ENCODE peak calls at places on chromosomes 3 and 15, in four cellular contexts. One of them, this sample, is unnamed.
A peak's percentile ranks its signal among the peaks of the same experiment; 100 is the strongest.

GRCh38 chr3:52405066-52405465 is 39.8 kb downstream of the SEMA3G start:
- DNase-seq in mammary epithelial cell: no peak
- DNase-seq in A549: no peak
- DNase-seq in heart left ventricle: no peak
- DNase-seq in this sample: no peak

GRCh38 chr3:23999012-23999641 is 54.0 kb downstream of the NR1D2 start:
- DNase-seq in mammary epithelial cell: peak; percentile 33
- DNase-seq in A549: peak; percentile 35
- DNase-seq in heart left ventricle: peak; percentile 58
- DNase-seq in this sample: no peak

GRCh38 chr15:52652286-52652685 is 26.9 kb downstream of the ATOSA start:
- DNase-seq in mammary epithelial cell: no peak
- DNase-seq in A549: no peak
- DNase-seq in heart left ventricle: no peak
- DNase-seq in this sample: no peak

GRCh38 chr3:119841808-119842471 is 60.0 kb downstream of the NR1I2 start:
- DNase-seq in mammary epithelial cell: peak; percentile 9
- DNase-seq in A549: no peak
- DNase-seq in heart left ventricle: no peak
- DNase-seq in this sample: no peak

GRCh38 chr3:150741497-150742140 is 21.4 kb downstream of the SIAH2 start:
- DNase-seq in mammary epithelial cell: no peak
- DNase-seq in A549: no peak
- DNase-seq in heart left ventricle: no peak
- DNase-seq in this sample: no peak

GRCh38 chr3:64215559-64215958 is 9.7 kb downstream of the PRICKLE2 start:
- DNase-seq in mammary epithelial cell: no peak
- DNase-seq in A549: no peak
- DNase-seq in heart left ventricle: no peak
- DNase-seq in this sample: no peak

GRCh38 chr3:51434746-51435323 is 43.8 kb downstream of the RBM15B start:
- DNase-seq in mammary epithelial cell: peak; percentile 43
- DNase-seq in A549: peak; percentile 23
- DNase-seq in heart left ventricle: peak; percentile 16
- DNase-seq in this sample: peak; percentile 21

GRCh38 chr3:129016725-129017530 is 15.8 kb downstream of the EFCC1 start:
- DNase-seq in mammary epithelial cell: no peak
- DNase-seq in A549: no peak
- DNase-seq in heart left ventricle: peak; percentile 71
- DNase-seq in this sample: no peak

GRCh38 chr15:65275728-65276126 is 11.0 kb downstream of the PARP16 start:
- DNase-seq in mammary epithelial cell: no peak
- DNase-seq in A549: peak; percentile 74
- DNase-seq in heart left ventricle: no peak
- DNase-seq in this sample: no peak

GRCh38 chr15:71705151-71705550 is 105.2 kb upstream of the NR2E3 start:
- DNase-seq in mammary epithelial cell: peak; percentile 29
- DNase-seq in A549: no peak
- DNase-seq in heart left ventricle: no peak
- DNase-seq in this sample: peak; percentile 34

GRCh38 chr3:48594431-48595049 is 589 bp downstream of the COL7A1 start:
- DNase-seq in mammary epithelial cell: peak; percentile 34
- DNase-seq in A549: no peak
- DNase-seq in heart left ventricle: no peak
- DNase-seq in this sample: peak; percentile 33

GRCh38 chr3:48591886-48592518 is 3.1 kb downstream of the COL7A1 start:
- DNase-seq in mammary epithelial cell: no peak
- DNase-seq in A549: no peak
- DNase-seq in heart left ventricle: no peak
- DNase-seq in this sample: no peak

GRCh38 chr3:48593337-48593736 is 1.8 kb downstream of the COL7A1 start:
- DNase-seq in mammary epithelial cell: no peak
- DNase-seq in A549: no peak
- DNase-seq in heart left ventricle: no peak
- DNase-seq in this sample: no peak

GRCh38 chr3:48591436-48591835 is 3.7 kb downstream of the COL7A1 start:
- DNase-seq in mammary epithelial cell: no peak
- DNase-seq in A549: no peak
- DNase-seq in heart left ventricle: no peak
- DNase-seq in this sample: no peak

DNA sequence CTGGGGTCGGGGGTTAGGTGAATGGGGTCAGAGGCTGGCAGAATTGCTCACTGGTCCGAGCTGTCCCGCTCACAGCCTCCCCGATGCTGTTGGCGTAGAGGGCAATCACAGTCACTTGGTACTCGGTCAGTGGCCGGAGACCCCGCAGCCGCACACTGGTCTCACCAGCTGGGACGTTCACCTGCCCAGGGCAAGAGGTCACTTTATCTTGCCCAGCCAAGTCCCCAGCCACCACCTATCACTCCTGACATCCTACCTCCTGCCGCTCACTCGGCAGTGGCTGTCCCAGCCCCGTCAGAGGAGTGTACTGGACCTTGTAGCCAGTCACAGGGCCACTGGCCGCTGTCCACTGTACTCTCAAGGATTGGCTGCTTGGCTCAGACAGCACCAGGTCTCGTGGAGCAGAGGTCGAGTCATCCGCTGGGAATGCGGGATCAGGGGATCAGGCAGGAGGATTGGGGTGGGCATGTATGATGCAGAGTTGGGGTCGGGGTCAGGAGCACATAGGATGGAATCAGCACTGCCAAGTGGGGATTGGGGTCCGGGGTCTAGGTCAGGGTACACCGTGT is 2.5 kb downstream of the COL7A1 start:
- DNase-seq in mammary epithelial cell: no peak
- DNase-seq in A549: no peak
- DNase-seq in heart left ventricle: no peak
- DNase-seq in this sample: no peak
- TF ChIP-seq CTCF in mammary epithelial cell: no peak
- TF ChIP-seq CTCF in A549: no peak
- TF ChIP-seq CTCF in heart left ventricle: no peak
- TF ChIP-seq CTCF in this sample: no peak

GRCh38 chr3:72279068-72279598 is 494.2 kb upstream of the PROK2 start:
- DNase-seq in mammary epithelial cell: no peak
- DNase-seq in A549: no peak
- DNase-seq in heart left ventricle: no peak
- DNase-seq in this sample: no peak
- H3K27ac ChIP-seq in mammary epithelial cell: no peak overlapping the region
- H3K27ac ChIP-seq in A549: no peak overlapping the region
- H3K27ac ChIP-seq in heart left ventricle: no peak overlapping the region
- H3K27ac ChIP-seq in this sample: no peak overlapping the region

GRCh38 chr15:92899910-92900711 is at the start of gene CHD2:
- DNase-seq in mammary epithelial cell: peak; percentile 88
- DNase-seq in A549: peak; percentile 87
- DNase-seq in heart left ventricle: peak; percentile 53
- DNase-seq in this sample: peak; percentile 83

GRCh38 chr15:92897620-92898019 is 2.5 kb upstream of the CHD2 start:
- DNase-seq in mammary epithelial cell: no peak
- DNase-seq in A549: no peak
- DNase-seq in heart left ventricle: no peak
- DNase-seq in this sample: no peak

GRCh38 chr15:92900712-92901052 is 558 bp downstream of the CHD2 start:
- DNase-seq in mammary epithelial cell: no peak
- DNase-seq in A549: no peak
- DNase-seq in heart left ventricle: no peak
- DNase-seq in this sample: no peak

GRCh38 chr15:92901053-92901761 is 1.1 kb downstream of the CHD2 start:
- DNase-seq in mammary epithelial cell: peak; percentile 31
- DNase-seq in A549: no peak
- DNase-seq in heart left ventricle: no peak
- DNase-seq in this sample: no peak

GRCh38 chr15:92898988-92899909 is 875 bp upstream of the CHD2 start:
- DNase-seq in mammary epithelial cell: no peak
- DNase-seq in A549: no peak
- DNase-seq in heart left ventricle: no peak
- DNase-seq in this sample: peak; percentile 49
- H3K4me1 ChIP-seq in mammary epithelial cell: no peaks in the 10 kb centered on the region
- H3K4me1 ChIP-seq in A549: peaks cover 28% of the 10 kb centered on the region
- H3K4me1 ChIP-seq in heart left ventricle: peaks cover 50% of the 10 kb centered on the region
- H3K4me1 ChIP-seq in this sample: peaks cover 6% of the 10 kb centered on the region

GRCh38 chr15:85443593-85444328 is 63.4 kb downstream of the AKAP13 start:
- DNase-seq in mammary epithelial cell: peak; percentile 88
- DNase-seq in A549: peak; percentile 49
- DNase-seq in heart left ventricle: no peak
- DNase-seq in this sample: peak; percentile 91
- TF ChIP-seq CTCF in mammary epithelial cell: no peak
- TF ChIP-seq CTCF in A549: no peak
- TF ChIP-seq CTCF in heart left ventricle: no peak
- TF ChIP-seq CTCF in this sample: peak; percentile 67

DNA sequence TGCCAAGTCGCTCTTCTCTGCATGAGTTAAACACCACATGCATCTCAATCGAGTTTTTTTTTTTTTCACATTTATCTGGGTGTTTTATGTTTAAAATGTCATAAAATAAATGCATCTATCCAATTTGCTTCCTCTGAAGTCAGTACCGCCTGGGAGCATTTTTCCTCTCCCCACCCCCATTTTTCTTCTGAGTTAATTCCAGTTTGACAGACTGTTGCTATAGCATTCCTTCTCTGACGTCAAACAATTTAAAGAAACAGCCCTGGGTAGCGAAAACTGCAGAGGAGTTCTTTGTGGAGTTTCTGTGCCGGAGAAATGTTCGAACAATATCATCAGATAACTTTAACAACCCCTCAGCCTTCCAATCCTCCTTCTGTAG is 885 bp upstream of the GNB4 start:
- DNase-seq in mammary epithelial cell: no peak
- DNase-seq in A549: no peak
- DNase-seq in heart left ventricle: peak; percentile 20
- DNase-seq in this sample: no peak
- H3K27ac ChIP-seq in mammary epithelial cell: no peak overlapping the region
- H3K27ac ChIP-seq in A549: peak overlapping the region; percentile 85
- H3K27ac ChIP-seq in heart left ventricle: peak overlapping the region; percentile 96
- H3K27ac ChIP-seq in this sample: peak overlapping the region; percentile 77

GRCh38 chr3:13557926-13558325 is 9.0 kb downstream of the FBLN2 start:
- DNase-seq in mammary epithelial cell: no peak
- DNase-seq in A549: no peak
- DNase-seq in heart left ventricle: no peak
- DNase-seq in this sample: no peak
- H3K4me1 ChIP-seq in mammary epithelial cell: no peaks in the 10 kb centered on the region
- H3K4me1 ChIP-seq in A549: no peaks in the 10 kb centered on the region
- H3K4me1 ChIP-seq in heart left ventricle: peaks cover 62% of the 10 kb centered on the region
- H3K4me1 ChIP-seq in this sample: no peaks in the 10 kb centered on the region

DNA sequence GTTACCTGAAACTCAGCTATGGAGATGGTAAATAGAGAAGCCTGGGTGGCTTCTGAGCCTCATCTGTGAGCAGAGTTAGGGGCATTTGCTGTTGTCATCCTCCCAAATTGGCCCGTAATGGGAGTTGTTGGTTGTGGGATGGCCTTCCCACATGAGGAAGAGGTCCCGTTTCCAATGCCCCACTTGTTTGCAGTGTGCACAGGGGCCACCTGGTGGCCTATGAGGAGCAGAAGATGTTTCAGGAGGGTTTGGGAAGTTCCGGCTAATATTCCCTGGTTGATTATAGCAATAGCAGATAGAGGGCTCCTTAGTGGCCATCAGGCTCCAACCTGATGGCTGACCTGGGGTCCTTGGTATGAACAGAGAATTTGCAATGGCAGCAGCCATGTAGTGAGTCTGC is 1546.5 kb downstream of the OTOL1 start:
- DNase-seq in mammary epithelial cell: no peak
- DNase-seq in A549: no peak
- DNase-seq in heart left ventricle: no peak
- DNase-seq in this sample: no peak
- TF ChIP-seq CTCF in mammary epithelial cell: no peak
- TF ChIP-seq CTCF in A549: no peak
- TF ChIP-seq CTCF in heart left ventricle: no peak
- TF ChIP-seq CTCF in this sample: no peak

DNA sequence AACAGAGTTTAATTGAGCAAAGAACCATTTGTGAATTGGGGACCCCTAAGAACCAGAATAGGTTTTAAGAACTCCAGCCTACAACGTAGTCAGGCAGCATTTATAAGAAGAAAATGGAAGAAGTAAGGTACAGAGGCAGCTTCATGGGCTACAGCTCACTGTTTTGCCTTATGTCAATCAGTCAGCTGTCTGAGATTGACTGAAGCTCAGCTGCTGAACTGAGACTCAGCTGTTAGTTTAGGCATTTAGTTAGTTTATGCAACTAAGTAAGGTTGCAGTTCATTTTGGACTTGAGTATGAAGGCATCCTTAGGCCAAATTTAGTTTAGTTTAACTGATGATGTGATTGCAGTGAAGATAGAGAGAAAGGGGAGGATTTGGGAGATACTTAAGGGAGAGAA is 34.1 kb upstream of the RASA2 start:
- DNase-seq in mammary epithelial cell: no peak
- DNase-seq in A549: no peak
- DNase-seq in heart left ventricle: no peak
- DNase-seq in this sample: no peak
- H3K27ac ChIP-seq in mammary epithelial cell: no peak overlapping the region
- H3K27ac ChIP-seq in A549: peak overlapping the region; percentile 67
- H3K27ac ChIP-seq in heart left ventricle: no peak overlapping the region
- H3K27ac ChIP-seq in this sample: no peak overlapping the region

DNA sequence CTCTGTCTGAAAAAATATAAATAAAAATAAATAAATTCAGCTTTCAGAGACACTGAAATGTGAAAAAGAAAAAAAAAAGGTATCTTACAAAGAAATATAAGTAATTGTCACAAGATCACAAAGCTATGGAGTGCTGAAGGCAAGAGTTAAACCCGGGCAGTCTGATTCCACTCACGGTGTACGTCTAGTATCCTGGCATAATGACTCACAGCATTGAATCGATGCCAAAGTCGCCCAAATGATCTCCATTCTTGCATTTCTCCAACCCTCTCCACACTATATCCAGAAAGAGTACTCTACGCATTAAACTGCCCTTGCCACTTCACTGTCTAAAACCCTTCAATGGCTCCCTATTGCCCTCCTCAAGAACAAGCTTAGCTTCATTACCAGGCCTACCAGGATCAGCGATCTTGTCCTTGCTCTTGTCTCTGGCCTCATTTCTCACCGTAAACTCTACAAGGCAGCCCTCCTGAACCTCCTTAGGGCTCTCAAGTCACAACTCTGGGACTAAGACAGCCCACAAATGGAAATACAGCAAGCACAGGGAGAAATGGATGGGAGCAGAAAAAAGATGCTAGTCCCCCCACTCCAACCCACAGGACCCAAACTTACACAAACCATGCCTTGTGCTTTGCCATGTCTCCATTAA is 7.7 kb downstream of the SUCLG2 start:
- DNase-seq in mammary epithelial cell: no peak
- DNase-seq in A549: peak; percentile 40
- DNase-seq in heart left ventricle: no peak
- DNase-seq in this sample: no peak
- H3K4me1 ChIP-seq in mammary epithelial cell: peaks cover 20% of the 10 kb centered on the region
- H3K4me1 ChIP-seq in A549: peaks cover 71% of the 10 kb centered on the region
- H3K4me1 ChIP-seq in heart left ventricle: peaks cover 20% of the 10 kb centered on the region
- H3K4me1 ChIP-seq in this sample: peaks cover 18% of the 10 kb centered on the region

GRCh38 chr3:160395297-160395696 is 3.7 kb downstream of the IFT80 start:
- DNase-seq in mammary epithelial cell: peak; percentile 32
- DNase-seq in A549: no peak
- DNase-seq in heart left ventricle: no peak
- DNase-seq in this sample: peak; percentile 59
- TF ChIP-seq CTCF in mammary epithelial cell: no peak
- TF ChIP-seq CTCF in A549: no peak
- TF ChIP-seq CTCF in heart left ventricle: no peak
- TF ChIP-seq CTCF in this sample: no peak

This sample was measured in foreskin keratinocyte.